ENCODE peak calls at places on chromosome 10, in four cellular contexts. One of them, this sample, is unnamed.

GRCh38 chr10:58267713-58268453 is at the start of gene IPMK:
- DNase-seq in fibroblast of mammary gland: peak
- DNase-seq in tibial nerve: peak
- DNase-seq in heart right ventricle: peak
- DNase-seq in this sample: peak

GRCh38 chr10:96513686-96514551 is at the start of gene TLL2:
- DNase-seq in tibial nerve: peak
- DNase-seq in fibroblast of mammary gland: peak
- DNase-seq in heart right ventricle: peak
- DNase-seq in this sample: peak

GRCh38 chr10:123378302-123378701 is 224.1 kb downstream of the BUB3 start:
- DNase-seq in tibial nerve: no peak
- DNase-seq in fibroblast of mammary gland: no peak
- DNase-seq in heart right ventricle: no peak
- DNase-seq in this sample: no peak

GRCh38 chr10:109988231-109988630 is 19.6 kb upstream of the ADD3 start:
- DNase-seq in heart right ventricle: no peak
- DNase-seq in tibial nerve: no peak
- DNase-seq in fibroblast of mammary gland: peak
- DNase-seq in this sample: no peak

GRCh38 chr10:124991872-124992271 is 49.9 kb downstream of the ZRANB1 start:
- DNase-seq in fibroblast of mammary gland: no peak
- DNase-seq in tibial nerve: no peak
- DNase-seq in heart right ventricle: no peak
- DNase-seq in this sample: no peak

GRCh38 chr10:132986576-132986975 is 44.2 kb upstream of the CFAP46 start:
- DNase-seq in fibroblast of mammary gland: no peak
- DNase-seq in tibial nerve: no peak
- DNase-seq in heart right ventricle: no peak
- DNase-seq in this sample: no peak

GRCh38 chr10:33334839-33335549 is 527 bp upstream of the NRP1 start:
- DNase-seq in heart right ventricle: peak
- DNase-seq in tibial nerve: peak
- DNase-seq in fibroblast of mammary gland: peak
- DNase-seq in this sample: no peak

GRCh38 chr10:116151076-116151475 is 121.9 kb downstream of the GFRA1 start:
- DNase-seq in tibial nerve: no peak
- DNase-seq in heart right ventricle: no peak
- DNase-seq in fibroblast of mammary gland: no peak
- DNase-seq in this sample: no peak

GRCh38 chr10:44306762-44307161 is 78.1 kb downstream of the CXCL12 start:
- DNase-seq in tibial nerve: no peak
- DNase-seq in fibroblast of mammary gland: no peak
- DNase-seq in heart right ventricle: no peak
- DNase-seq in this sample: no peak

GRCh38 chr10:57979466-57979865 is 288.2 kb downstream of the IPMK start:
- DNase-seq in fibroblast of mammary gland: peak
- DNase-seq in tibial nerve: no peak
- DNase-seq in heart right ventricle: no peak
- DNase-seq in this sample: no peak

GRCh38 chr10:32948451-32948850 is 9.6 kb downstream of the ITGB1 start:
- DNase-seq in fibroblast of mammary gland: no peak
- DNase-seq in tibial nerve: no peak
- DNase-seq in heart right ventricle: no peak
- DNase-seq in this sample: no peak

GRCh38 chr10:60662917-60663614 is 115.2 kb upstream of the CDK1 start:
- DNase-seq in tibial nerve: no peak
- DNase-seq in fibroblast of mammary gland: no peak
- DNase-seq in heart right ventricle: no peak
- DNase-seq in this sample: no peak
- TF ChIP-seq CTCF in tibial nerve: no peak
- TF ChIP-seq CTCF in fibroblast of mammary gland: no peak
- TF ChIP-seq CTCF in heart right ventricle: no peak
- TF ChIP-seq CTCF in this sample: no peak

DNA sequence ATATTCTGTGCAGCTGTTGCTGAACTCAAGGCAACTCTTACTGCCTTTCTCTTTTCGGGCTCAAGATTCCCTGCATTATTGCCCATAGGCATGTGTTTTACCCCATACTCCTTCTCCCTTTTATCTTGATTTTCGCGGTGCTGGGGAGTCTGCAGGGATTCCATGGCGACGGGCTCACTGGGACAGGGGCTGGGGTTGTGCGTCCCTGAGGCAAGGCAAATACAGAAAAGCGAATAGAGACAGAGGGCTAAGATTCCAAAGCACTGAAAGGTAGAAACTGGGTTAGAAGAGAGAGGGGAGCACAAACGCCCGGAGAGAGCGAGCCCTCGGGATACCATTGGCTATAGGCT is 519 bp upstream of the RPP38 start:
- DNase-seq in tibial nerve: no peak
- DNase-seq in heart right ventricle: no peak
- DNase-seq in fibroblast of mammary gland: no peak
- DNase-seq in this sample: no peak
- TF ChIP-seq CTCF in tibial nerve: no peak
- TF ChIP-seq CTCF in heart right ventricle: no peak
- TF ChIP-seq CTCF in fibroblast of mammary gland: no peak
- TF ChIP-seq CTCF in this sample: no peak

DNA sequence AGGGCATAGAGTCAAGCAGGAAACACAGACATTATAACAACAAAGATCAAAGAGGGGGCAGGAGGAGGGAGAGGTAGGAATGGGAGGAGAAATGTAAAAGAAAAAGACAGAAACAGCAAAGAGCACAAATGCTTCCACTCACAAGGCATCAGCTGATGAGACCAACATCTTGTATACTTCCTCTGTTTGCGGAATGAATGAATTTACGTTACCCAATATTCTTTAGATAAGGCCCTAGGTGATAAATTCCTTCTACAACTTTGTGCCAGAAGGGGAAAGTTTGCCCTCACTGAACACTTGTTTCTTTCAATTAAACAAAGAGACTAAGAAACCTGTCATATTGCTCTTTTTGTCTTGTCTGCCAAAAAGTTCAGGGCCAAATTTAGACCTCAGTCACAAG is 116.6 kb upstream of the NANOS1 start:
- DNase-seq in heart right ventricle: no peak
- DNase-seq in tibial nerve: no peak
- DNase-seq in fibroblast of mammary gland: no peak
- DNase-seq in this sample: no peak
- TF ChIP-seq CTCF in heart right ventricle: no peak
- TF ChIP-seq CTCF in tibial nerve: no peak
- TF ChIP-seq CTCF in fibroblast of mammary gland: no peak
- TF ChIP-seq CTCF in this sample: no peak

GRCh38 chr10:54415483-54415882 is 385.5 kb downstream of the PCDH15 start:
- DNase-seq in tibial nerve: no peak
- DNase-seq in heart right ventricle: no peak
- DNase-seq in fibroblast of mammary gland: no peak
- DNase-seq in this sample: no peak
- TF ChIP-seq CTCF in tibial nerve: no peak
- TF ChIP-seq CTCF in heart right ventricle: no peak
- TF ChIP-seq CTCF in fibroblast of mammary gland: no peak
- TF ChIP-seq CTCF in this sample: no peak

GRCh38 chr10:79316671-79317431 is 30.4 kb upstream of the PPIF start:
- DNase-seq in heart right ventricle: no peak
- DNase-seq in fibroblast of mammary gland: no peak
- DNase-seq in tibial nerve: no peak
- DNase-seq in this sample: peak
- TF ChIP-seq CTCF in heart right ventricle: no peak
- TF ChIP-seq CTCF in fibroblast of mammary gland: no peak
- TF ChIP-seq CTCF in tibial nerve: no peak
- TF ChIP-seq CTCF in this sample: no peak

GRCh38 chr10:101052285-101052684 is 9.5 kb upstream of the KAZALD1 start:
- DNase-seq in tibial nerve: no peak
- DNase-seq in heart right ventricle: no peak
- DNase-seq in fibroblast of mammary gland: peak
- DNase-seq in this sample: no peak

GRCh38 chr10:101054351-101054750 is 7.4 kb upstream of the KAZALD1 start:
- DNase-seq in heart right ventricle: no peak
- DNase-seq in fibroblast of mammary gland: no peak
- DNase-seq in tibial nerve: no peak
- DNase-seq in this sample: no peak

GRCh38 chr10:101056365-101057151 is 5.2 kb upstream of the KAZALD1 start:
- DNase-seq in tibial nerve: no peak
- DNase-seq in heart right ventricle: no peak
- DNase-seq in fibroblast of mammary gland: no peak
- DNase-seq in this sample: no peak

GRCh38 chr10:101053516-101053915 is 8.3 kb upstream of the KAZALD1 start:
- DNase-seq in heart right ventricle: no peak
- DNase-seq in tibial nerve: no peak
- DNase-seq in fibroblast of mammary gland: peak
- DNase-seq in this sample: no peak

DNA sequence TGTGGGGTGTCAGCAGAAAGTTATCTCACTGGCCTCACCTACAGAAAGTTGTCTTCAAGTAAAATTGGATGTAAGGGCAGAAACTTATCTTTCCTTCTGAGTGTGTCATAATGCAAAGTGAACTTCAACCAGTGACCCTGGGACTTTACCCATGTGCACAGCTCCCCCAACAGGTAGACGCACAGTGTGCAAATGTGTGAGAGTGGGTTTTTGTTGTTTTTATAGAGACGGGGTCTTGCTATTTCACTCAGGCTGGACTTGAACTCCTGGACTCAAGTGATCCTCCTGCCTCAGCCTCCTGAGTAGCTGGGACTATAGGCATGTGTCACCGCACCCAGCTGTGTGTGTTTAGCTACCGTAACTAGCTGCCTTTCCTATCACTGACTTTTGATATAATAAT is 6.4 kb upstream of the KAZALD1 start:
- DNase-seq in fibroblast of mammary gland: no peak
- DNase-seq in tibial nerve: no peak
- DNase-seq in heart right ventricle: no peak
- DNase-seq in this sample: no peak
- TF ChIP-seq CTCF in fibroblast of mammary gland: no peak
- TF ChIP-seq CTCF in tibial nerve: no peak
- TF ChIP-seq CTCF in heart right ventricle: no peak
- TF ChIP-seq CTCF in this sample: no peak

GRCh38 chr10:119824299-119824698 is 48.3 kb downstream of the MCMBP start:
- DNase-seq in heart right ventricle: no peak
- DNase-seq in fibroblast of mammary gland: no peak
- DNase-seq in tibial nerve: no peak
- DNase-seq in this sample: no peak
- TF ChIP-seq CTCF in heart right ventricle: no peak
- TF ChIP-seq CTCF in fibroblast of mammary gland: no peak
- TF ChIP-seq CTCF in tibial nerve: no peak
- TF ChIP-seq CTCF in this sample: no peak

DNA sequence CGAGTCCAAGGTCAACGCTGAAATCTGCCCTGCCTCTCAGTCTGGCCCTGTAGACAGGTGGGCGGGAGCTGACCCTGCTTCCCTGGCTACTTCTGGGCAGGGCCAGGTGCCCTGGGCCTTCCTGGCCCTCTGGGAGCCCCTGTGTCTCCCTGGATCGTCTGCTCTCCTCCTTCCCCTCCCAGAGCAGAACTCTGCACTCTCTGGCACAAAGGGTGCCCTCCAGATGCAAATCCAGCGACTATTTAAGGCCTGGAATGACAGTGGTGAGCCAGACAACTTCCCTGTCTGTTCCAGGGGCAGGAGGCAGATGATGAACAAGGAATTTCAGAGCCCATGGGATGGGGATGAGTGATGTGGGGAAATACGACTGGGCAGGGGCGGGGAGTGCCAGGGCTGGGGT is 63.4 kb downstream of the C10orf105 start:
- DNase-seq in tibial nerve: no peak
- DNase-seq in heart right ventricle: no peak
- DNase-seq in fibroblast of mammary gland: no peak
- DNase-seq in this sample: no peak
- TF ChIP-seq CTCF in tibial nerve: no peak
- TF ChIP-seq CTCF in heart right ventricle: no peak
- TF ChIP-seq CTCF in fibroblast of mammary gland: no peak
- TF ChIP-seq CTCF in this sample: no peak

This sample was measured in activated B cell treated with CpG ODN at 0.5 μM for 24 hours.